ENCODE peak calls at places on chromosome 22, in eight cellular contexts. K is nephron progenitor cell; M is GM23338; P is activated CD8-positive, alpha-beta T cell treated with anti-CD3 and anti-CD28 coated beads for 36 hours; A is cardiac fibroblast; Y is lower leg skin; V is MCF 10A; X is astrocyte of the cerebellum. F is an unnamed sample.

GRCh38 chr22:37854946-37855345 is 5.7 kb downstream of the EIF3L start:
- DNase-seq in M (no peak), V (no peak), X (no peak), Y (no peak), P (no peak), A (no peak), K (no peak), F (no peak)

GRCh38 chr22:38837414-38837813 is 6.4 kb downstream of the NPTXR start:
- DNase-seq in V (no peak), A (no peak), Y (no peak), X (no peak), P (no peak), K (no peak), M (no peak), F (no peak)

GRCh38 chr22:36334081-36334831 is 53.5 kb downstream of the MYH9 start:
- DNase-seq in K (no peak), Y (no peak), V (no peak), P (peak), X (no peak), M (peak), A (no peak), F (no peak)

GRCh38 chr22:23197836-23198235 is 17.5 kb downstream of the BCR start:
- DNase-seq in M (no peak), K (no peak), Y (no peak), P (no peak), A (no peak), X (no peak), V (no peak), F (no peak)

GRCh38 chr22:30903876-30904460 is 64.6 kb downstream of the MORC2 start:
- DNase-seq in X (no peak), P (no peak), M (no peak), Y (no peak), V (no peak), K (no peak), A (no peak), F (no peak)

GRCh38 chr22:20396639-20397038 is 2.7 kb downstream of the ZNF74 start:
- DNase-seq in A (peak), M (no peak), V (no peak), Y (no peak), X (no peak), P (no peak), K (no peak), F (no peak)

GRCh38 chr22:40015346-40015976 is 20.7 kb downstream of the FAM83F start:
- DNase-seq in P (no peak), K (no peak), A (no peak), Y (no peak), X (no peak), M (no peak), V (no peak), F (no peak)

GRCh38 chr22:19258371-19258770 is 33.1 kb downstream of the CLTCL1 start:
- DNase-seq in A (no peak), V (no peak), K (no peak), P (no peak), M (no peak), X (no peak), Y (no peak), F (no peak)

GRCh38 chr22:38012604-38013072 is 28.3 kb upstream of the SOX10 start:
- DNase-seq in K (no peak), A (peak), M (no peak), P (no peak), X (no peak), Y (no peak), V (no peak), F (no peak)

GRCh38 chr22:28714043-28714442 is 27.6 kb downstream of the CHEK2 start:
- DNase-seq in X (no peak), P (peak), V (no peak), Y (no peak), M (no peak), K (no peak), A (no peak), F (no peak)

GRCh38 chr22:38417252-38418060 is 37.5 kb downstream of the KCNJ4 start:
- DNase-seq in X (no peak), A (no peak), M (no peak), V (no peak), K (no peak), Y (no peak), P (no peak), F (no peak)

GRCh38 chr22:50526849-50527801 is 1.7 kb upstream of the SCO2 start:
- DNase-seq in A (peak), Y (peak), P (peak), V (peak), M (peak), K (no peak), X (no peak), F (no peak)

GRCh38 chr22:41862160-41862529 is 29.2 kb downstream of the SREBF2 start:
- DNase-seq in P (peak), K (peak), A (peak), V (no peak), X (no peak), Y (no peak), M (no peak), F (no peak)

GRCh38 chr22:23494593-23495266 is 85.4 kb downstream of the IGLL1 start:
- DNase-seq in X (no peak), V (no peak), M (no peak), K (no peak), P (no peak), A (no peak), Y (no peak), F (no peak)

GRCh38 chr22:19626666-19627065 is 87.6 kb upstream of the SEPTIN5 start:
- DNase-seq in X (no peak), Y (no peak), M (no peak), K (no peak), A (no peak), P (no peak), V (no peak), F (no peak)

GRCh38 chr22:21726650-21727049 is 8.9 kb downstream of the YPEL1 start:
- DNase-seq in Y (no peak), M (peak), V (peak), K (peak), X (no peak), A (no peak), P (peak), F (no peak)

GRCh38 chr22:41968601-41969000 is 642 bp upstream of the SEPTIN3 start:
- DNase-seq in M (no peak), K (no peak), Y (no peak), V (no peak), P (no peak), A (peak), X (no peak), F (no peak)

GRCh38 chr22:41308054-41308453 is 6.7 kb downstream of the ZC3H7B start:
- DNase-seq in Y (no peak), A (peak), X (no peak), M (peak), V (no peak), P (no peak), K (no peak), F (no peak)

GRCh38 chr22:24953294-24954113 is 988 bp downstream of the KIAA1671 start:
- DNase-seq in A (no peak), P (no peak), M (peak), Y (no peak), X (no peak), K (peak), V (no peak), F (no peak)

GRCh38 chr22:39090426-39091064 is 6.5 kb upstream of the APOBEC3H start:
- DNase-seq in V (peak), A (no peak), X (no peak), M (no peak), Y (no peak), P (peak), K (no peak), F (no peak)

GRCh38 chr22:29870574-29870973 is 12.4 kb upstream of the MTMR3 start:
- DNase-seq in A (no peak), X (no peak), K (no peak), P (peak), M (no peak), Y (no peak), V (no peak), F (no peak)

GRCh38 chr22:26314171-26314570 is 114.9 kb upstream of the ASPHD2 start:
- DNase-seq in K (no peak), P (no peak), A (no peak), V (no peak), X (no peak), Y (no peak), M (no peak), F (no peak)

GRCh38 chr22:47623056-47623739 is 860.7 kb downstream of the TBC1D22A start:
- DNase-seq in X (no peak), M (no peak), V (no peak), P (no peak), Y (no peak), A (no peak), K (no peak), F (no peak)

GRCh38 chr22:39457546-39458442 is 982 bp downstream of the MGAT3 start:
- DNase-seq in M (no peak), Y (no peak), X (no peak), K (peak), A (no peak), V (no peak), P (no peak), F (no peak)

GRCh38 chr22:37498289-37498909 is 12.2 kb upstream of the MFNG start:
- DNase-seq in M (peak), A (no peak), P (peak), K (peak), V (peak), Y (no peak), X (no peak), F (no peak)

GRCh38 chr22:39073941-39074340 is 3.1 kb upstream of the APOBEC3G start:
- DNase-seq in Y (no peak), X (no peak), M (no peak), A (no peak), P (no peak), K (no peak), V (no peak), F (no peak)

GRCh38 chr22:37274380-37274862 is 7.9 kb upstream of the CYTH4 start:
- DNase-seq in K (no peak), A (no peak), V (no peak), Y (peak), P (no peak), X (no peak), M (no peak), F (no peak)

GRCh38 chr22:38750638-38751037 is 5.2 kb downstream of the SUN2 start:
- DNase-seq in Y (no peak), A (no peak), V (no peak), P (no peak), X (no peak), K (no peak), M (no peak), F (no peak)

DNA sequence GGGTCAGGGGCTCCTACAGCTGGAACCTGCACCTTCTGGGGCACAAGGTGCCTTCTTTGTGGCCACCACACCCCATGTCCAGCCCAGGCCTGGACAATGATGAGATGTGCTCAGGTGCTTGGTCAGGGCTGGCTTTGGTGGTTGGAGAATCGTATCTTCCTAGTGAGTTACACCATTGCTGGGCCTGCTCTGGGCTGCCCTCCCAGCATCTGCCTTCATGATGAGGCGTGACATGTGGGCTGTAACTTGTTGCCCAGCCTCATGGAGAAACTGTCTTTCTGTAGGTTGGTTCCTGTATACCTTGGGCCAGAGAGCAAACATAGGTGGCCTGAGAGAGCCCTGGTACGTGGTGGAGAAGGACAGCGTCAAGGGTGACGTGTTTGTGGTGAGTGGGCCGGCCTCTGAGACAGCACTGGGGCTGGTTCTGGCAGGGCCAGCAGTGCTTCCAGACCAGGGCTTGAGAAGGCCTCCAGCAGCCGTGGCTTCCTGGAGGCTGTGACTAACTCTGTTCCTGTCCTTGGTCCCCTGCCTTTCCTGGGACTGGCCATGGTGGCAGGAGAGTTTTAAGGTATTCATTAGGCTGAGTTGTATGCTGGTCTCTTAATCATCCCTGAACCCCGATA is 18.1 kb downstream of the TRMU start:
- DNase-seq in P (no peak), V (no peak), X (no peak), Y (no peak), K (no peak), A (peak), M (no peak), F (no peak)
- TF ChIP-seq CTCF in P (no peak), V (no peak), X (no peak), Y (no peak), K (no peak), A (no peak), M (no peak), F (no peak)

DNA sequence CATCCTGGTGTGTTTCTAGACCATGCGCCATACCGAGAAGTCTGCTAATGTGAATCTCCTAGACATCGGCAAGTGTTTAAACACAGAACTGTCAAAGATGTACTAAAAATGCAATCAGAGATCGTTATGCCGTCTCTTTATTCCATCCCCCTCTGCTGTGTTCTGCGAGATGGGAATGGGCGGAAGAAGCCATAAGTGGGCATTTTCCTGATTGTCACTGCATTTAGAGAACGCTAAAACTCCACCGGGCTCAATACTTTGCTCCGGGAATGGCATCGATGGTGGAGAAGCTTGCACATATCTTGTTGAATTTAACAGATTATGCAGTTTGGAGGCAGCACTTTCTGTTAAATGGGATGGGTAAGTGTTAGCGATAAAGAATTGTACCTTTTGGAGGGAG is 55.8 kb downstream of the MPPED1 start:
- DNase-seq in K (no peak), X (no peak), V (no peak), P (no peak), Y (no peak), A (no peak), M (no peak), F (no peak)
- TF ChIP-seq CTCF in K (no peak), X (no peak), V (no peak), P (no peak), Y (no peak), A (no peak), M (no peak), F (no peak)

GRCh38 chr22:27591060-27591459 is 210.5 kb downstream of the MN1 start:
- DNase-seq in P (no peak), K (no peak), X (no peak), A (no peak), Y (no peak), V (no peak), M (no peak), F (no peak)
- TF ChIP-seq CTCF in P (no peak), K (no peak), X (no peak), A (no peak), Y (no peak), V (no peak), M (no peak), F (no peak)

GRCh38 chr22:44358723-44359440 is 46.1 kb upstream of the SHISAL1 start:
- DNase-seq in M (no peak), K (no peak), Y (no peak), X (no peak), A (no peak), P (no peak), V (no peak), F (no peak)

GRCh38 chr22:44357962-44358553 is 45.3 kb upstream of the SHISAL1 start:
- DNase-seq in Y (no peak), X (peak), K (no peak), M (no peak), V (no peak), P (no peak), A (no peak), F (no peak)

GRCh38 chr22:44355688-44356070 is 42.9 kb upstream of the SHISAL1 start:
- DNase-seq in V (no peak), A (no peak), M (no peak), Y (no peak), X (no peak), K (no peak), P (no peak), F (no peak)

GRCh38 chr22:44359496-44360110 is 46.9 kb upstream of the SHISAL1 start:
- DNase-seq in M (no peak), A (no peak), V (no peak), P (no peak), K (no peak), X (no peak), Y (no peak), F (no peak)

GRCh38 chr22:44357296-44357961 is 44.7 kb upstream of the SHISAL1 start:
- DNase-seq in P (no peak), X (no peak), M (peak), A (no peak), Y (no peak), V (no peak), K (no peak), F (no peak)
- TF ChIP-seq CTCF in P (no peak), X (peak), M (peak), A (peak), Y (no peak), V (no peak), K (no peak), F (peak)

DNA sequence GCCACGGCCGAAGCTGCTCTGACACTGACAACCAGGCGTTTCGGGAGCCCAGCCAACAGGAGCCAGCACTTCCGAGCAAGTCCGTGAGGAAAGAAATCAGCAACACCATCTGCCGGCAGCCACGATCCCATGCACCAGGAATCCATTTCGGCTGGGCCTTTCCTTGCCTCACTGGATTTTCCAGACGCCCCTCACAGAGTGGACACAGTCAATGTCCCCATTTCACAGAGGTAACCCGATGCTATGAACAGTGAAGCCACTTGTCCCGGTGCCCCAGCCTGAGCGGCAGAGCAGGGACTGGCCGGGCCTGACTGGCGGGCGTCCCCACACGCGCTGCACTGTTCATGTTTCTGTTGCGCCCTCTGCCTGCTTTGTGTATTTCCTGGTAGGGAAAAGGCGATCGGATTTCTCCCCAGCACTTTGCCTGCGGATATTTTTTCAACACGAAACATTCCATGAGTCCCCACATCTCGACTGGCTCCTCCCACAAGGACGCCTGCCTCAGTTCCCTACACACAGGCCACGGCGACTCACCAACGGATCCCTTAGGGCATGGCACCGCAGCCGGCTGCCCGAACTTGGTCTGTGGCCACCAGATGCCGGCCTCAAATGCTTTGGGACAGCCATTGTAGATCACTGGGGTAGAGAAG is 55.3 kb downstream of the TRMU start:
- DNase-seq in P (no peak), M (no peak), V (no peak), A (peak), K (no peak), Y (no peak), X (no peak), F (no peak)
- TF ChIP-seq CTCF in P (no peak), M (peak), V (no peak), A (peak), K (no peak), Y (no peak), X (no peak), F (peak)

DNA sequence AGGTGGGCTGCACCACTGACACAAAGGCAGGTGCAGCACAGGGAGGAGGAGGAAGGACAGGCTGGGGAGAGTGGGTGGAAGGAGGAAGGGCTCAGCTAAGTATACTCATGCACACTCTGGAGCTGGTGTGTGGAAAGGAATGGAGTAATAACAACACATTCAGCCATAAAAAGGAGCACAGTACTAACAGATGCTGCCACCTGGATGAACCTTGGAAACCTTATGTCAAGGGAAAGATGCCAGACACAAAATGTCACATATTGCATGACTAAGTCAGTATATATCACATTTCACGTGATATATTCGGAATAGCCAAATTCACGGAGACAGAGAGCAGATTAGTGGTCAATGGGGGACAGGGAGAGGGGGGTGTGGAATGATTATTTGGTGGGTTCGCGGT is 389.6 kb upstream of the SYN3 start:
- DNase-seq in V (no peak), A (no peak), X (no peak), P (no peak), M (no peak), Y (no peak), K (no peak), F (no peak)
- TF ChIP-seq CTCF in V (no peak), A (no peak), X (no peak), P (no peak), M (no peak), Y (no peak), K (no peak), F (no peak)

GRCh38 chr22:35326854-35327562 is 27.3 kb downstream of the TOM1 start:
- DNase-seq in A (no peak), Y (no peak), K (no peak), V (no peak), M (no peak), X (no peak), P (no peak), F (no peak)

GRCh38 chr22:35327690-35328471 is 28.2 kb downstream of the TOM1 start:
- DNase-seq in V (no peak), A (no peak), X (no peak), Y (no peak), P (no peak), M (no peak), K (no peak), F (no peak)

GRCh38 chr22:35330258-35330861 is 30.7 kb downstream of the TOM1 start:
- DNase-seq in Y (peak), A (peak), P (peak), M (no peak), K (no peak), X (peak), V (peak), F (peak)

GRCh38 chr22:35328472-35328885 is 28.8 kb downstream of the TOM1 start:
- DNase-seq in K (no peak), A (no peak), X (no peak), V (peak), P (no peak), M (no peak), Y (no peak), F (no peak)

DNA sequence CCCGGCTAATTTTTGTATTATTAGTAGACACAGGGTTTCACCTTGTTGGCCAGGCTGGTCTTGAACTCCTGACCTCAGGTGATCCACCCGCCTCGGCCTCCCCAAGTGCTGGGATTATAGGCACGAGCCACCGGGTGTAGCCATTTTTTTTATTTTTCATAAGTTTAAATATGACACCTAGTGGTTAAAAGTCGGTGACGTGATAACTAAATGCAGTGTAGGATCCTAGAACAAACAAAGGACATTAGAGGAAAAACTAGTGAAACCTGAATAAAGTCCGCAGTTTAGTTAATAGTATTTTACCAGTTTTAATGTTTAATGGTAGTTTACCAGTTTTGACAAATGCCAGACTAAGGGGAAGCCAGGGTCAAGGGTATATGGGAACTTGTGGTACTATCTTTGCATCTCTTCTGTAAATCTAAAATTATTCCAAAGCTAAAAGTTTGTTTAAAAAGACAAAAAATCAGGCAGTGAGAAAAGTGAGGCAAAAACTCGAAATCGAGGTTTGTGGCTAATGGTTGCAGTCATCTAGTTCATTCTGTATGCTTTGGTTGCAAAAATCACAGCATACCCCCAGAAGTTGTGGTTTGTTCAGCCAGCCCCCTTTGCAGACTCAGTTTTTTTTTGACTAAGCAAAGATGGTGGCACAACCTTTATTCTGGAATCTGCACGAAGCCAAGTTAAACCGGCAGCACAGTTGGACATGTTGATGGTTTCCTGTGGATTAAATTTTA is 29.6 kb downstream of the TOM1 start:
- DNase-seq in V (peak), M (no peak), X (no peak), P (no peak), Y (no peak), A (no peak), K (no peak), F (no peak)
- TF ChIP-seq CTCF in V (no peak), M (no peak), X (no peak), P (no peak), Y (no peak), A (no peak), K (no peak), F (no peak)

F was measured in HFF-Myc.